ENCODE peak calls at places on chromosome 11, in nine cellular contexts. One of them, this sample, is unnamed.
A peak's percentile ranks its signal among the peaks of the same experiment; 100 is the strongest.

GRCh38 chr11:27700351-27701261 is at the start of gene BDNF:
- DNase-seq in colonic mucosa: no peak
- DNase-seq in body of pancreas: no peak
- DNase-seq in upper lobe of left lung: no peak
- DNase-seq in AG09309: no peak
- DNase-seq in lower leg skin: peak; percentile 69
- DNase-seq in RWPE1: peak; percentile 50
- DNase-seq in AG09319: no peak
- DNase-seq in GM20000: peak; percentile 44
- DNase-seq in this sample: peak; percentile 55

GRCh38 chr11:90197377-90197776 is 25.5 kb downstream of the CHORDC1 start:
- DNase-seq in colonic mucosa: no peak
- DNase-seq in body of pancreas: no peak
- DNase-seq in upper lobe of left lung: no peak
- DNase-seq in AG09309: no peak
- DNase-seq in lower leg skin: no peak
- DNase-seq in RWPE1: no peak
- DNase-seq in AG09319: peak; percentile 22
- DNase-seq in GM20000: no peak
- DNase-seq in this sample: no peak

GRCh38 chr11:3905080-3905953 is 49.9 kb downstream of the STIM1 start:
- DNase-seq in colonic mucosa: peak; percentile 64
- DNase-seq in body of pancreas: no peak
- DNase-seq in upper lobe of left lung: peak; percentile 62
- DNase-seq in AG09309: peak; percentile 96
- DNase-seq in lower leg skin: no peak
- DNase-seq in RWPE1: peak; percentile 74
- DNase-seq in AG09319: peak; percentile 44
- DNase-seq in GM20000: peak; percentile 68
- DNase-seq in this sample: no peak

GRCh38 chr11:76443254-76443935 is 1.4 kb upstream of the EMSY start:
- DNase-seq in colonic mucosa: no peak
- DNase-seq in body of pancreas: no peak
- DNase-seq in upper lobe of left lung: no peak
- DNase-seq in AG09309: no peak
- DNase-seq in lower leg skin: no peak
- DNase-seq in RWPE1: peak; percentile 27
- DNase-seq in AG09319: no peak
- DNase-seq in GM20000: no peak
- DNase-seq in this sample: no peak

GRCh38 chr11:6545917-6546605 is 49.0 kb downstream of the DNHD1 start:
- DNase-seq in colonic mucosa: no peak
- DNase-seq in body of pancreas: peak; percentile 45
- DNase-seq in upper lobe of left lung: no peak
- DNase-seq in AG09309: no peak
- DNase-seq in lower leg skin: peak; percentile 68
- DNase-seq in RWPE1: no peak
- DNase-seq in AG09319: no peak
- DNase-seq in GM20000: no peak
- DNase-seq in this sample: no peak

GRCh38 chr11:63909621-63910506 is 7.1 kb downstream of the RCOR2 start:
- DNase-seq in colonic mucosa: no peak
- DNase-seq in body of pancreas: no peak
- DNase-seq in upper lobe of left lung: no peak
- DNase-seq in AG09309: no peak
- DNase-seq in lower leg skin: no peak
- DNase-seq in RWPE1: no peak
- DNase-seq in AG09319: no peak
- DNase-seq in GM20000: peak; percentile 39
- DNase-seq in this sample: no peak

GRCh38 chr11:115724709-115725108 is 220.5 kb upstream of the CADM1 start:
- DNase-seq in colonic mucosa: no peak
- DNase-seq in body of pancreas: no peak
- DNase-seq in upper lobe of left lung: no peak
- DNase-seq in AG09309: peak; percentile 7
- DNase-seq in lower leg skin: no peak
- DNase-seq in RWPE1: no peak
- DNase-seq in AG09319: no peak
- DNase-seq in GM20000: no peak
- DNase-seq in this sample: no peak

GRCh38 chr11:117226388-117227385 is 5.2 kb downstream of the PCSK7 start:
- DNase-seq in colonic mucosa: no peak
- DNase-seq in body of pancreas: peak; percentile 66
- DNase-seq in upper lobe of left lung: peak; percentile 39
- DNase-seq in AG09309: peak; percentile 46
- DNase-seq in lower leg skin: peak; percentile 85
- DNase-seq in RWPE1: peak; percentile 62
- DNase-seq in AG09319: peak; percentile 56
- DNase-seq in GM20000: peak; percentile 79
- DNase-seq in this sample: no peak

GRCh38 chr11:66157182-66157864 is 87.3 kb downstream of the PACS1 start:
- DNase-seq in colonic mucosa: no peak
- DNase-seq in body of pancreas: no peak
- DNase-seq in upper lobe of left lung: no peak
- DNase-seq in AG09309: no peak
- DNase-seq in lower leg skin: no peak
- DNase-seq in RWPE1: no peak
- DNase-seq in AG09319: no peak
- DNase-seq in GM20000: no peak
- DNase-seq in this sample: no peak

GRCh38 chr11:36600155-36600554 is 2.1 kb upstream of the RAG2 start:
- DNase-seq in colonic mucosa: no peak
- DNase-seq in body of pancreas: no peak
- DNase-seq in upper lobe of left lung: no peak
- DNase-seq in AG09309: no peak
- DNase-seq in lower leg skin: no peak
- DNase-seq in RWPE1: no peak
- DNase-seq in AG09319: no peak
- DNase-seq in GM20000: no peak
- DNase-seq in this sample: no peak

DNA sequence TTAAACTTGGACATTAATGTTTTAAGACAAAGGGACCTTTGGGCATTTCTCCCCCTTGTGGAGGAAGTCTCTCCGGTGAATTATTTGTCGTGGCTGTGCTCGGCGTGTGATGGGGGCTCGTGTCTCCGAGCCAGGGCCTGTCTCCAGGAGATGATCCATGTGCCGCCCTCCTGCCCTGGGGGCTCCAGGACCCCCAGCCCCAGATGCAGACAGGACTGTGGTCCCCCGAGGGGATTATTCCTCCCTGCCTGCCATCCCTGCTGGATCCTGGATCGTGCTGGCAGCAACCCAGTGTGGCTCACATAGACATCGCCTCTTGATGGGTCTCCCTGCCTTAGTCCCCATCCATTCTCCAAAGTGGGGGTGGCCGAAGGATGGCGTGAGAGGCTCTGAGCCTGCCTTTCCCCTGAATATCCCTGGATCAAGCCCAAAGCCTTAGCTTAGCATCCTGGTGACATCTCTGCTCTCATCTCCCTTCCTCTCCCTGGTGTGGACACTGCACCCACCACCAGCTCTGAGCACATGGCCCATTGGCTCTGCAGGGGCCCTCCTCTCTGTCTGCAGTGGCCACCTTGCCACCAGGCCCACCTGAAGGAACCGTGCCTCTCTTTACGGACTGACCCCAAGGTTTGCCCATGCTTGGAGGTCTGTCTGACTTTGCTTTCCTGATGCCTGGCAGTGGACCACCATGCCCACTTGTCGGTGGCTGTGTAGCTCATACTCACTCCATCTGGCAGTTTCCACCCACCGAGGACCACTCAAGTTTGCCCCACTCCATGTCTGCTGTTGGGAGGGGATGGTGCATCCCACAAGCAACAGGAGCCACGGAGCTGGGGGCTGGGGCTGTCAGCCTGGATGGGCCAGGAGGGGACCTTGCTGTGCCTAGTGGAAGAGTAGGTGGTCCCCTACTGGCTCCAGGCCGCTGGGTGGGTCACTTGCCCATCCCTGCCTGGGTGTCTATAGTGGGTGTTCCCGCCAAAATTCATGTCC is 56.7 kb downstream of the SMIM38 start:
- DNase-seq in colonic mucosa: no peak
- DNase-seq in body of pancreas: no peak
- DNase-seq in upper lobe of left lung: no peak
- DNase-seq in AG09309: no peak
- DNase-seq in lower leg skin: peak; percentile 70
- DNase-seq in RWPE1: no peak
- DNase-seq in AG09319: no peak
- DNase-seq in GM20000: no peak
- DNase-seq in this sample: peak; percentile 37
- TF ChIP-seq CTCF in colonic mucosa: no peak
- TF ChIP-seq CTCF in body of pancreas: no peak
- TF ChIP-seq CTCF in upper lobe of left lung: no peak
- TF ChIP-seq CTCF in AG09309: peak; percentile 37
- TF ChIP-seq CTCF in lower leg skin: no peak
- TF ChIP-seq CTCF in RWPE1: no peak
- TF ChIP-seq CTCF in AG09319: peak; percentile 28
- TF ChIP-seq CTCF in GM20000: no peak
- TF ChIP-seq CTCF in this sample: no peak

GRCh38 chr11:65150513-65151271 is 16.4 kb upstream of the SYVN1 start:
- DNase-seq in colonic mucosa: peak; percentile 91
- DNase-seq in body of pancreas: peak; percentile 94
- DNase-seq in upper lobe of left lung: peak; percentile 98
- DNase-seq in AG09309: peak; percentile 44
- DNase-seq in lower leg skin: peak; percentile 96
- DNase-seq in RWPE1: peak; percentile 72
- DNase-seq in AG09319: no peak
- DNase-seq in GM20000: peak; percentile 23
- DNase-seq in this sample: peak; percentile 67
- TF ChIP-seq CTCF in colonic mucosa: no peak
- TF ChIP-seq CTCF in body of pancreas: no peak
- TF ChIP-seq CTCF in upper lobe of left lung: peak; percentile 17
- TF ChIP-seq CTCF in AG09309: no peak
- TF ChIP-seq CTCF in lower leg skin: no peak
- TF ChIP-seq CTCF in RWPE1: no peak
- TF ChIP-seq CTCF in AG09319: no peak
- TF ChIP-seq CTCF in GM20000: no peak
- TF ChIP-seq CTCF in this sample: no peak

DNA sequence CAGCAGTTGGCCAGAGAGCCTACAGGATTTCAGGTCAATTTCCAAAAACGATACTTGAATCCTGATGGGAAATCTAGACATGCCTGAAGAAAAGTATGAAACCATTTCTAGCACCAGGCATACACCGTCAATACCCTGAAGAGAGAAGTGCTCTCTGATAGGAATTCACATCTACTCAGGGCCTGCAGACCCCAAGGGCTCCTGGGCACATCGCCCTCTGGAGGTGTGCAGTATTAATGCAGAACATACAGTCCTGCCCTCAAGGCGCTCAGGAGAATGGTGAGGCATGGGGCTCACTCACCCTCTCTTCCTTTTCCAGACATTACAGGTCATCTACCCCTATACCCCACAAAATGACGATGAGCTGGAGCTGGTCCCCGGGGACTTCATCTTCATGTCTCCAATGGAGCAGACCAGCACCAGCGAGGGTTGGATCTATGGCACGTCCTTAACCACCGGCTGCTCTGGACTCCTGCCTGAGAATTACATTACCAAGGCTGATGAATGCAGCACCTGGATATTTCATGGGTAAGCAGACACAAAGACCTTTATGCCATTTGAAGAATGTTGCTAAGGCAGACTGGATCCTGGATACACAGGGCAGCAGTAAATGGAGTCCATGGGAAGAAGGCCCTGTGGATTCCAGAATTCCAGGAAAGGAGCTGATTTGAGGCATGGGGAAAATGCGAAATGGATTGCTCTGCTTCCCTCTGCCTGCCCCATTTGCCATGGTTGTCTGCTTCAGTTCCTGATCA is 49.3 kb upstream of the CRTAM start:
- DNase-seq in colonic mucosa: no peak
- DNase-seq in body of pancreas: no peak
- DNase-seq in upper lobe of left lung: no peak
- DNase-seq in AG09309: no peak
- DNase-seq in lower leg skin: no peak
- DNase-seq in RWPE1: no peak
- DNase-seq in AG09319: no peak
- DNase-seq in GM20000: no peak
- DNase-seq in this sample: no peak
- TF ChIP-seq CTCF in colonic mucosa: no peak
- TF ChIP-seq CTCF in body of pancreas: no peak
- TF ChIP-seq CTCF in upper lobe of left lung: no peak
- TF ChIP-seq CTCF in AG09309: no peak
- TF ChIP-seq CTCF in lower leg skin: no peak
- TF ChIP-seq CTCF in RWPE1: no peak
- TF ChIP-seq CTCF in AG09319: no peak
- TF ChIP-seq CTCF in GM20000: no peak
- TF ChIP-seq CTCF in this sample: no peak

GRCh38 chr11:69130586-69131566 is 24.9 kb upstream of the SMIM38 start:
- DNase-seq in colonic mucosa: no peak
- DNase-seq in body of pancreas: peak; percentile 47
- DNase-seq in upper lobe of left lung: no peak
- DNase-seq in AG09309: no peak
- DNase-seq in lower leg skin: no peak
- DNase-seq in RWPE1: no peak
- DNase-seq in AG09319: no peak
- DNase-seq in GM20000: no peak
- DNase-seq in this sample: no peak

GRCh38 chr11:69133251-69133650 is 22.5 kb upstream of the SMIM38 start:
- DNase-seq in colonic mucosa: no peak
- DNase-seq in body of pancreas: no peak
- DNase-seq in upper lobe of left lung: no peak
- DNase-seq in AG09309: no peak
- DNase-seq in lower leg skin: no peak
- DNase-seq in RWPE1: no peak
- DNase-seq in AG09319: no peak
- DNase-seq in GM20000: no peak
- DNase-seq in this sample: no peak

GRCh38 chr11:69129647-69130046 is 26.1 kb upstream of the SMIM38 start:
- DNase-seq in colonic mucosa: no peak
- DNase-seq in body of pancreas: no peak
- DNase-seq in upper lobe of left lung: no peak
- DNase-seq in AG09309: no peak
- DNase-seq in lower leg skin: peak; percentile 63
- DNase-seq in RWPE1: no peak
- DNase-seq in AG09319: no peak
- DNase-seq in GM20000: no peak
- DNase-seq in this sample: no peak

GRCh38 chr11:69132301-69132670 is 23.4 kb upstream of the SMIM38 start:
- DNase-seq in colonic mucosa: no peak
- DNase-seq in body of pancreas: no peak
- DNase-seq in upper lobe of left lung: no peak
- DNase-seq in AG09309: no peak
- DNase-seq in lower leg skin: no peak
- DNase-seq in RWPE1: no peak
- DNase-seq in AG09319: no peak
- DNase-seq in GM20000: no peak
- DNase-seq in this sample: no peak

DNA sequence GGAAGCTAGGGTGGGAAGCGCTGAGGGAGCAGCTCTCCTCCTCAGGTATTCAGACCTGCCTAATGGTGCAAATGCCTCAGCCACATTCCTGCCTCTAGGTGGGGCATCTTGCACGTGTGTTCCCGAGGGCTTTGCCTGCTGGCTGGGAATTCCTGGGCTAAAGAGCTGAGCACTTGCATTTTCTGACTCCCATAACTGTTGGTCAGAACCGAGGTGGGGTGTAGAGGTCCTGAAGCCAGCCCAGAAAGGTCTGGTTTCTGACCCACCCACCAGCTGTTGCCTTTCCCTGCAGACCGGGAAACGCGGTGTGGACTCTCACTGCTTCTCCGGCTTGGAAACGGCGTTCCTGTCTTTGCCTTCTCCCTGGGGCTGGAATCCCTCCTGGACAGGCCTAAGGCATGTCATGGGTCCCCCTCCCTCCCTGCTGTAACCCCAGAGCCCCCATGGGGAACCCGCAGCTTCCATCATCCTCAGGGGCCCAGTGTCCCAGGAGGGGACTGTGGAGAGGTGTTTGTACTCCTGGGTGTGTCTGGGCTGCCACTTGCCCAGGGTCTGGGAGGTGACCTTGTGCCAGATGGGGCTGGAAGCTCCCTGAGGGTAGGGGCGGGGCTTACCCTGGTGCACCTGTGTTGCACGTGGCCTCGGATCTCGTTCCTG is 24.0 kb upstream of the SMIM38 start:
- DNase-seq in colonic mucosa: peak; percentile 85
- DNase-seq in body of pancreas: peak; percentile 90
- DNase-seq in upper lobe of left lung: peak; percentile 88
- DNase-seq in AG09309: peak; percentile 31
- DNase-seq in lower leg skin: peak; percentile 91
- DNase-seq in RWPE1: peak; percentile 73
- DNase-seq in AG09319: peak; percentile 36
- DNase-seq in GM20000: no peak
- DNase-seq in this sample: peak; percentile 70
- TF ChIP-seq CTCF in colonic mucosa: peak; percentile 81
- TF ChIP-seq CTCF in body of pancreas: peak; percentile 97
- TF ChIP-seq CTCF in upper lobe of left lung: peak; percentile 96
- TF ChIP-seq CTCF in AG09309: peak; percentile 92
- TF ChIP-seq CTCF in lower leg skin: no peak
- TF ChIP-seq CTCF in RWPE1: peak; percentile 77
- TF ChIP-seq CTCF in AG09319: peak; percentile 68
- TF ChIP-seq CTCF in GM20000: peak; percentile 54
- TF ChIP-seq CTCF in this sample: peak; percentile 96